ENCODE peak calls at places on chromosomes 6 and 20, in five cellular contexts. Z is NCI-H2171, Q is pancreas, R is fibroblast of villous mesenchyme, I is left ventricle myocardium inferior. L is an unnamed sample.

GRCh38 chr6:47655719-47656595 is 42.4 kb upstream of the ADGRF4 start:
- DNase-seq in Z (no peak), Q (no peak), R (peak), I (no peak), L (no peak)

GRCh38 chr6:26258199-26258977 is 106.6 kb upstream of the BTN3A2 start:
- DNase-seq in Z (no peak), Q (no peak), R (no peak), I (no peak), L (no peak)

GRCh38 chr20:22343612-22344011 is 240.8 kb downstream of the FOXA2 start:
- DNase-seq in Z (no peak), Q (no peak), R (no peak), I (no peak), L (no peak)

GRCh38 chr20:48574383-48574782 is 253.4 kb downstream of the PREX1 start:
- DNase-seq in Z (peak), Q (no peak), R (peak), I (no peak), L (no peak)

GRCh38 chr20:63114006-63114692 is 101.8 kb downstream of the YTHDF1 start:
- DNase-seq in Z (peak), Q (no peak), R (no peak), I (no peak), L (no peak)

GRCh38 chr6:163739968-163740367 is 325.4 kb downstream of the QKI start:
- DNase-seq in Z (no peak), Q (no peak), R (no peak), I (no peak), L (no peak)

GRCh38 chr6:119856136-119856535 is 506.6 kb upstream of the MAN1A1 start:
- DNase-seq in Z (no peak), Q (no peak), R (peak), I (no peak), L (no peak)

GRCh38 chr6:157531986-157532365 is 151.0 kb downstream of the ZDHHC14 start:
- DNase-seq in Z (no peak), Q (no peak), R (no peak), I (no peak), L (no peak)

GRCh38 chr6:17473554-17473953 is 80.2 kb downstream of the CAP2 start:
- DNase-seq in Z (peak), Q (no peak), R (no peak), I (no peak), L (no peak)

GRCh38 chr6:13923527-13924145 is 1.1 kb upstream of the RNF182 start:
- DNase-seq in Z (no peak), Q (no peak), R (peak), I (no peak), L (no peak)

GRCh38 chr20:4017051-4017702 is 1.8 kb upstream of the RNF24 start:
- DNase-seq in Z (no peak), Q (no peak), R (no peak), I (no peak), L (no peak)

GRCh38 chr6:29426654-29427053 is 11.9 kb downstream of the OR12D1 start:
- DNase-seq in Z (no peak), Q (no peak), R (no peak), I (no peak), L (no peak)

GRCh38 chr6:43256670-43257664 is 13.7 kb downstream of the TTBK1 start:
- DNase-seq in Z (no peak), Q (no peak), R (no peak), I (no peak), L (no peak)

GRCh38 chr6:506508-506907 is 115.0 kb downstream of the IRF4 start:
- DNase-seq in Z (no peak), Q (no peak), R (no peak), I (no peak), L (no peak)

GRCh38 chr6:167579786-167580370 is 246.8 kb upstream of the AFDN start:
- DNase-seq in Z (no peak), Q (no peak), R (no peak), I (no peak), L (no peak)

GRCh38 chr6:3616565-3617176 is 134.8 kb downstream of the PXDC1 start:
- DNase-seq in Z (no peak), Q (no peak), R (no peak), I (no peak), L (no peak)

GRCh38 chr20:58655328-58656094 is 4.4 kb downstream of the STX16 start:
- DNase-seq in Z (no peak), Q (no peak), R (no peak), I (no peak), L (no peak)

GRCh38 chr20:33442136-33443005 is 1.2 kb downstream of the SNTA1 start:
- DNase-seq in Z (no peak), Q (no peak), R (no peak), I (no peak), L (no peak)

GRCh38 chr6:145713746-145714145 is 21.6 kb downstream of the EPM2A start:
- DNase-seq in Z (no peak), Q (no peak), R (no peak), I (no peak), L (no peak)

GRCh38 chr6:14910692-14911547 is 334.9 kb upstream of the JARID2 start:
- DNase-seq in Z (no peak), Q (no peak), R (peak), I (peak), L (no peak)

L was measured in cortex of kidney.